ENCODE peak calls at places on chromosomes 7 and 10, in six cellular contexts. One of them, this sample, is unnamed.

GRCh38 chr7:123367508-123368122 is 166.8 kb downstream of the IQUB start:
- DNase-seq in NCI-H2107: no peak
- DNase-seq in activated naive CD4-positive, alpha-beta T cell treated with Interleukin-2 at 50 U/mL for 16 hours: no peak
- DNase-seq in DMS79: no peak
- DNase-seq in activated CD4-positive, alpha-beta T cell treated with anti-CD3 and anti-CD28 coated beads, Interleukin-2, amount 10 ng/mL, durations not matched to agents 7 days and 5 days: no peak
- DNase-seq in GM12865: peak
- DNase-seq in this sample: peak

GRCh38 chr7:27112960-27113949 is 10.8 kb upstream of the HOXA2 start:
- DNase-seq in NCI-H2107: no peak
- DNase-seq in activated naive CD4-positive, alpha-beta T cell treated with Interleukin-2 at 50 U/mL for 16 hours: no peak
- DNase-seq in DMS79: no peak
- DNase-seq in activated CD4-positive, alpha-beta T cell treated with anti-CD3 and anti-CD28 coated beads, Interleukin-2, amount 10 ng/mL, durations not matched to agents 7 days and 5 days: no peak
- DNase-seq in GM12865: no peak
- DNase-seq in this sample: no peak

GRCh38 chr10:62582804-62583208 is 208.6 kb downstream of the ZNF365 start:
- DNase-seq in NCI-H2107: no peak
- DNase-seq in activated naive CD4-positive, alpha-beta T cell treated with Interleukin-2 at 50 U/mL for 16 hours: no peak
- DNase-seq in DMS79: no peak
- DNase-seq in activated CD4-positive, alpha-beta T cell treated with anti-CD3 and anti-CD28 coated beads, Interleukin-2, amount 10 ng/mL, durations not matched to agents 7 days and 5 days: no peak
- DNase-seq in GM12865: no peak
- DNase-seq in this sample: no peak

GRCh38 chr10:60654813-60655464 is 123.3 kb upstream of the CDK1 start:
- DNase-seq in NCI-H2107: no peak
- DNase-seq in activated naive CD4-positive, alpha-beta T cell treated with Interleukin-2 at 50 U/mL for 16 hours: no peak
- DNase-seq in DMS79: no peak
- DNase-seq in activated CD4-positive, alpha-beta T cell treated with anti-CD3 and anti-CD28 coated beads, Interleukin-2, amount 10 ng/mL, durations not matched to agents 7 days and 5 days: no peak
- DNase-seq in GM12865: no peak
- DNase-seq in this sample: no peak

GRCh38 chr10:119029613-119030420 is at the start of gene NANOS1:
- DNase-seq in NCI-H2107: no peak
- DNase-seq in activated naive CD4-positive, alpha-beta T cell treated with Interleukin-2 at 50 U/mL for 16 hours: peak
- DNase-seq in DMS79: no peak
- DNase-seq in activated CD4-positive, alpha-beta T cell treated with anti-CD3 and anti-CD28 coated beads, Interleukin-2, amount 10 ng/mL, durations not matched to agents 7 days and 5 days: peak
- DNase-seq in GM12865: no peak
- DNase-seq in this sample: no peak

GRCh38 chr10:101291254-101292193 is 62.3 kb upstream of the LBX1 start:
- DNase-seq in NCI-H2107: peak
- DNase-seq in activated naive CD4-positive, alpha-beta T cell treated with Interleukin-2 at 50 U/mL for 16 hours: peak
- DNase-seq in DMS79: no peak
- DNase-seq in activated CD4-positive, alpha-beta T cell treated with anti-CD3 and anti-CD28 coated beads, Interleukin-2, amount 10 ng/mL, durations not matched to agents 7 days and 5 days: peak
- DNase-seq in GM12865: peak
- DNase-seq in this sample: no peak

GRCh38 chr7:156034397-156034796 is 222.1 kb upstream of the SHH start:
- DNase-seq in NCI-H2107: no peak
- DNase-seq in activated naive CD4-positive, alpha-beta T cell treated with Interleukin-2 at 50 U/mL for 16 hours: no peak
- DNase-seq in DMS79: no peak
- DNase-seq in activated CD4-positive, alpha-beta T cell treated with anti-CD3 and anti-CD28 coated beads, Interleukin-2, amount 10 ng/mL, durations not matched to agents 7 days and 5 days: no peak
- DNase-seq in GM12865: peak
- DNase-seq in this sample: no peak

GRCh38 chr7:27102578-27103442 is at the start of gene HOXA2:
- DNase-seq in NCI-H2107: no peak
- DNase-seq in activated naive CD4-positive, alpha-beta T cell treated with Interleukin-2 at 50 U/mL for 16 hours: no peak
- DNase-seq in DMS79: no peak
- DNase-seq in activated CD4-positive, alpha-beta T cell treated with anti-CD3 and anti-CD28 coated beads, Interleukin-2, amount 10 ng/mL, durations not matched to agents 7 days and 5 days: no peak
- DNase-seq in GM12865: no peak
- DNase-seq in this sample: no peak

GRCh38 chr10:18230794-18231193 is 90.6 kb downstream of the CACNB2 start:
- DNase-seq in NCI-H2107: no peak
- DNase-seq in activated naive CD4-positive, alpha-beta T cell treated with Interleukin-2 at 50 U/mL for 16 hours: no peak
- DNase-seq in DMS79: no peak
- DNase-seq in activated CD4-positive, alpha-beta T cell treated with anti-CD3 and anti-CD28 coated beads, Interleukin-2, amount 10 ng/mL, durations not matched to agents 7 days and 5 days: no peak
- DNase-seq in GM12865: no peak
- DNase-seq in this sample: no peak

GRCh38 chr10:2784766-2785165 is 282.6 kb upstream of the PFKP start:
- DNase-seq in NCI-H2107: no peak
- DNase-seq in activated naive CD4-positive, alpha-beta T cell treated with Interleukin-2 at 50 U/mL for 16 hours: no peak
- DNase-seq in DMS79: no peak
- DNase-seq in activated CD4-positive, alpha-beta T cell treated with anti-CD3 and anti-CD28 coated beads, Interleukin-2, amount 10 ng/mL, durations not matched to agents 7 days and 5 days: no peak
- DNase-seq in GM12865: no peak
- DNase-seq in this sample: no peak

GRCh38 chr10:117541909-117542705 is 439 bp upstream of the EMX2 start:
- DNase-seq in NCI-H2107: no peak
- DNase-seq in activated naive CD4-positive, alpha-beta T cell treated with Interleukin-2 at 50 U/mL for 16 hours: no peak
- DNase-seq in DMS79: peak
- DNase-seq in activated CD4-positive, alpha-beta T cell treated with anti-CD3 and anti-CD28 coated beads, Interleukin-2, amount 10 ng/mL, durations not matched to agents 7 days and 5 days: no peak
- DNase-seq in GM12865: no peak
- DNase-seq in this sample: no peak

GRCh38 chr7:73526892-73527821 is 5.1 kb upstream of the BAZ1B start:
- DNase-seq in NCI-H2107: no peak
- DNase-seq in activated naive CD4-positive, alpha-beta T cell treated with Interleukin-2 at 50 U/mL for 16 hours: no peak
- DNase-seq in DMS79: no peak
- DNase-seq in activated CD4-positive, alpha-beta T cell treated with anti-CD3 and anti-CD28 coated beads, Interleukin-2, amount 10 ng/mL, durations not matched to agents 7 days and 5 days: peak
- DNase-seq in GM12865: peak
- DNase-seq in this sample: peak

GRCh38 chr7:107879400-107880035 is 11.5 kb upstream of the DLD start:
- DNase-seq in NCI-H2107: peak
- DNase-seq in activated naive CD4-positive, alpha-beta T cell treated with Interleukin-2 at 50 U/mL for 16 hours: peak
- DNase-seq in DMS79: no peak
- DNase-seq in activated CD4-positive, alpha-beta T cell treated with anti-CD3 and anti-CD28 coated beads, Interleukin-2, amount 10 ng/mL, durations not matched to agents 7 days and 5 days: peak
- DNase-seq in GM12865: peak
- DNase-seq in this sample: peak

GRCh38 chr7:144854839-144855424 is 19.1 kb upstream of the TPK1 start:
- DNase-seq in NCI-H2107: no peak
- DNase-seq in activated naive CD4-positive, alpha-beta T cell treated with Interleukin-2 at 50 U/mL for 16 hours: no peak
- DNase-seq in DMS79: no peak
- DNase-seq in activated CD4-positive, alpha-beta T cell treated with anti-CD3 and anti-CD28 coated beads, Interleukin-2, amount 10 ng/mL, durations not matched to agents 7 days and 5 days: no peak
- DNase-seq in GM12865: peak
- DNase-seq in this sample: no peak

GRCh38 chr7:55192718-55193117 is 172.4 kb upstream of the LANCL2 start:
- DNase-seq in NCI-H2107: no peak
- DNase-seq in activated naive CD4-positive, alpha-beta T cell treated with Interleukin-2 at 50 U/mL for 16 hours: no peak
- DNase-seq in DMS79: no peak
- DNase-seq in activated CD4-positive, alpha-beta T cell treated with anti-CD3 and anti-CD28 coated beads, Interleukin-2, amount 10 ng/mL, durations not matched to agents 7 days and 5 days: no peak
- DNase-seq in GM12865: no peak
- DNase-seq in this sample: no peak

GRCh38 chr7:108222236-108222892 is 92.2 kb upstream of the LAMB4 start:
- DNase-seq in NCI-H2107: no peak
- DNase-seq in activated naive CD4-positive, alpha-beta T cell treated with Interleukin-2 at 50 U/mL for 16 hours: no peak
- DNase-seq in DMS79: no peak
- DNase-seq in activated CD4-positive, alpha-beta T cell treated with anti-CD3 and anti-CD28 coated beads, Interleukin-2, amount 10 ng/mL, durations not matched to agents 7 days and 5 days: no peak
- DNase-seq in GM12865: no peak
- DNase-seq in this sample: no peak

GRCh38 chr10:77104459-77104980 is 533.1 kb downstream of the KCNMA1 start:
- DNase-seq in NCI-H2107: no peak
- DNase-seq in activated naive CD4-positive, alpha-beta T cell treated with Interleukin-2 at 50 U/mL for 16 hours: no peak
- DNase-seq in DMS79: no peak
- DNase-seq in activated CD4-positive, alpha-beta T cell treated with anti-CD3 and anti-CD28 coated beads, Interleukin-2, amount 10 ng/mL, durations not matched to agents 7 days and 5 days: no peak
- DNase-seq in GM12865: no peak
- DNase-seq in this sample: no peak